ENCODE peak calls at places on chromosomes 7 and 10, in eight cellular contexts. E, C, M, L, S, O, W and R are unnamed samples. For H3K36me3 and H3K27me3, the result is how much of the 10 kb centered on the place peaks cover.

GRCh38 chr10:24444337-24444736 is 235.4 kb downstream of the KIAA1217 start:
- DNase-seq in E (no peak), C (peak), M (no peak), L (peak), S (no peak), O (no peak), W (peak), R (no peak)

GRCh38 chr7:102024005-102024768 is 206.8 kb downstream of the CUX1 start:
- DNase-seq in E (no peak), C (no peak), M (no peak), L (no peak), S (no peak), O (no peak), W (no peak), R (no peak)

GRCh38 chr7:28179081-28180030 is 1.2 kb downstream of the JAZF1 start:
- DNase-seq in E (peak), C (peak), M (peak), L (peak), S (peak), O (peak), W (no peak), R (peak)

GRCh38 chr7:28729276-28729675 is 228.9 kb downstream of the TRIL start:
- DNase-seq in E (no peak), C (peak), M (no peak), L (peak), S (no peak), O (no peak), W (peak), R (no peak)

GRCh38 chr7:31146026-31146425 is 93.9 kb downstream of the ADCYAP1R1 start:
- DNase-seq in E (no peak), C (no peak), M (no peak), L (peak), S (no peak), O (no peak), W (no peak), R (no peak)

GRCh38 chr7:101563933-101564777 is 64.9 kb downstream of the MYL10 start:
- DNase-seq in E (no peak), C (no peak), M (no peak), L (no peak), S (peak), O (peak), W (no peak), R (peak)

GRCh38 chr7:87785368-87785995 is 90.7 kb downstream of the SLC25A40 start:
- DNase-seq in E (no peak), C (no peak), M (no peak), L (no peak), S (no peak), O (no peak), W (no peak), R (no peak)

GRCh38 chr10:131242007-131242406 is 69.5 kb downstream of the TCERG1L start:
- DNase-seq in E (no peak), C (peak), M (peak), L (peak), S (peak), O (peak), W (no peak), R (peak)

GRCh38 chr7:31006864-31007263 is 43.1 kb downstream of the GHRHR start:
- DNase-seq in E (no peak), C (no peak), M (no peak), L (no peak), S (no peak), O (no peak), W (no peak), R (no peak)

GRCh38 chr10:110671788-110672579 is 27.8 kb downstream of the RBM20 start:
- DNase-seq in E (peak), C (peak), M (peak), L (peak), S (peak), O (peak), W (peak), R (peak)

GRCh38 chr7:104272767-104273384 is 55.5 kb upstream of the LHFPL3 start:
- DNase-seq in E (peak), C (peak), M (peak), L (peak), S (no peak), O (peak), W (peak), R (peak)

GRCh38 chr7:114648680-114649079 is 234.1 kb downstream of the FOXP2 start:
- DNase-seq in E (no peak), C (no peak), M (no peak), L (no peak), S (no peak), O (no peak), W (no peak), R (no peak)

GRCh38 chr7:155804897-155805825 is 7.1 kb downstream of the SHH start:
- DNase-seq in E (peak), C (peak), M (no peak), L (peak), S (peak), O (peak), W (peak), R (peak)

GRCh38 chr10:31758495-31758894 is 170.1 kb downstream of the ARHGAP12 start:
- DNase-seq in E (no peak), C (peak), M (no peak), L (no peak), S (no peak), O (no peak), W (no peak), R (no peak)

GRCh38 chr7:99380032-99380822 is 5.7 kb downstream of the ARPC1B start:
- DNase-seq in E (peak), C (peak), M (no peak), L (no peak), S (no peak), O (peak), W (no peak), R (peak)

GRCh38 chr10:26737730-26738129 is 40.2 kb downstream of the PDSS1 start:
- DNase-seq in E (peak), C (peak), M (no peak), L (no peak), S (no peak), O (no peak), W (peak), R (no peak)

GRCh38 chr7:55343860-55344606 is 21.1 kb upstream of the LANCL2 start:
- DNase-seq in E (no peak), C (no peak), M (no peak), L (no peak), S (no peak), O (peak), W (no peak), R (peak)

GRCh38 chr10:86785021-86785420 is 28.6 kb downstream of the BMPR1A start:
- DNase-seq in E (no peak), C (no peak), M (no peak), L (no peak), S (no peak), O (no peak), W (no peak), R (no peak)

GRCh38 chr10:127563718-127564553 is 14.8 kb downstream of the NPS start:
- DNase-seq in E (peak), C (peak), M (peak), L (peak), S (peak), O (peak), W (no peak), R (peak)

GRCh38 chr10:79292789-79293746 is 54.2 kb upstream of the PPIF start:
- DNase-seq in E (peak), C (peak), M (no peak), L (peak), S (peak), O (peak), W (no peak), R (peak)

GRCh38 chr7:44977956-44978355 is 859 bp downstream of the MYO1G start:
- DNase-seq in E (peak), C (no peak), M (no peak), L (no peak), S (no peak), O (no peak), W (no peak), R (no peak)

GRCh38 chr7:96998333-96998732 is 7.0 kb upstream of the DLX6 start:
- DNase-seq in E (no peak), C (no peak), M (no peak), L (no peak), S (peak), O (no peak), W (no peak), R (peak)

GRCh38 chr7:44967571-44968446 is 11.0 kb downstream of the MYO1G start:
- DNase-seq in E (no peak), C (peak), M (no peak), L (no peak), S (peak), O (peak), W (no peak), R (peak)

GRCh38 chr10:123878666-123879311 is 12.8 kb downstream of the CPXM2 start:
- DNase-seq in E (no peak), C (peak), M (peak), L (no peak), S (no peak), O (no peak), W (no peak), R (no peak)

GRCh38 chr7:158781217-158781975 is 47.9 kb downstream of the ESYT2 start:
- DNase-seq in E (no peak), C (no peak), M (no peak), L (no peak), S (no peak), O (no peak), W (no peak), R (no peak)

GRCh38 chr7:158777793-158778192 is 51.5 kb downstream of the ESYT2 start:
- DNase-seq in E (no peak), C (no peak), M (no peak), L (no peak), S (no peak), O (no peak), W (no peak), R (no peak)

GRCh38 chr7:158776474-158776873 is 52.8 kb downstream of the ESYT2 start:
- DNase-seq in E (no peak), C (no peak), M (no peak), L (no peak), S (no peak), O (no peak), W (no peak), R (no peak)

GRCh38 chr7:158779061-158779992 is 50.0 kb downstream of the ESYT2 start:
- DNase-seq in E (peak), C (no peak), M (no peak), L (no peak), S (no peak), O (no peak), W (no peak), R (no peak)

DNA sequence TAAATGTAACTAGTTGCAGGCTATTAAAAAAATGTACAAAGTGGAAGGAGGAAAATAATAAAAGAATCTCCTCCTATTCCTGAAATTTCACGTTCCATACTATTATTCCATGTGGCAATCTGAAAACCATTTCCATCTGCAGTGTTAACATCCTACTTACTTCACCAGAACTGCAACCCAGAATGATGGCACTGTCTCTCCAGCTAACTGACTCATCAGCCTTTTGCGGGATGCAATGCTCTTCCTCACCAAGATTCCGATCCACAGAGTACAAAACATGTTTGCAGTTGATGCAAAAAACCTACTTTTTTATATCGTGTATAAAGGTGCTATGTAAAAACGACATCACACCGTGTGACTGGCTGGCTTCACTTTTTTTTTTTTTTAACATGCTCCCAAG is 50.8 kb downstream of the ESYT2 start:
- DNase-seq in E (no peak), C (peak), M (no peak), L (no peak), S (no peak), O (no peak), W (peak), R (no peak)
- H3K36me3 ChIP-seq in E (half or more), C (under half), M (under half), L (under half), S (under half), O (under half), W (under half), R (under half)

GRCh38 chr10:95907454-95908253 is at the start of gene CC2D2B:
- DNase-seq in E (peak), C (peak), M (peak), L (peak), S (peak), O (peak), W (peak), R (peak)

GRCh38 chr10:95909591-95909990 is 1.8 kb downstream of the CC2D2B start:
- DNase-seq in E (no peak), C (no peak), M (no peak), L (no peak), S (no peak), O (no peak), W (no peak), R (no peak)

GRCh38 chr10:95906675-95907453 is 911 bp upstream of the CC2D2B start:
- DNase-seq in E (peak), C (peak), M (peak), L (peak), S (peak), O (peak), W (peak), R (peak)

GRCh38 chr10:95908450-95908849 is 675 bp downstream of the CC2D2B start:
- DNase-seq in E (no peak), C (no peak), M (no peak), L (no peak), S (no peak), O (no peak), W (no peak), R (no peak)
- H3K4me3 ChIP-seq in E (peak), C (peak), M (no peak), L (no peak), S (peak), O (peak), W (no peak), R (no peak)

GRCh38 chr7:66778201-66778600 is 37.7 kb downstream of the RABGEF1 start:
- DNase-seq in E (no peak), C (peak), M (no peak), L (no peak), S (no peak), O (no peak), W (peak), R (no peak)

GRCh38 chr7:66776800-66777468 is 36.4 kb downstream of the RABGEF1 start:
- DNase-seq in E (no peak), C (no peak), M (peak), L (no peak), S (no peak), O (no peak), W (no peak), R (no peak)

GRCh38 chr7:66781408-66782090 is 41.0 kb downstream of the RABGEF1 start:
- DNase-seq in E (no peak), C (no peak), M (no peak), L (no peak), S (no peak), O (no peak), W (no peak), R (no peak)

GRCh38 chr7:66779669-66780408 is 39.3 kb downstream of the RABGEF1 start:
- DNase-seq in E (no peak), C (peak), M (peak), L (peak), S (no peak), O (no peak), W (peak), R (no peak)
- H3K27me3 ChIP-seq in E (under half), C (under half), M (under half), L (under half), S (under half), O (under half), W (under half), R (under half)

GRCh38 chr10:68096913-68097509 is 12.3 kb upstream of the MYPN start:
- DNase-seq in E (no peak), C (peak), M (peak), L (peak), S (peak), O (peak), W (peak), R (peak)

GRCh38 chr10:68103237-68103866 is 5.9 kb upstream of the MYPN start:
- DNase-seq in E (no peak), C (peak), M (no peak), L (peak), S (no peak), O (no peak), W (no peak), R (no peak)

GRCh38 chr10:68103867-68104255 is 5.4 kb upstream of the MYPN start:
- DNase-seq in E (no peak), C (no peak), M (no peak), L (no peak), S (no peak), O (no peak), W (no peak), R (no peak)

GRCh38 chr10:68099736-68100135 is 9.6 kb upstream of the MYPN start:
- DNase-seq in E (no peak), C (peak), M (no peak), L (no peak), S (no peak), O (no peak), W (peak), R (no peak)

GRCh38 chr10:68101066-68101465 is 8.2 kb upstream of the MYPN start:
- DNase-seq in E (no peak), C (no peak), M (no peak), L (no peak), S (no peak), O (no peak), W (no peak), R (no peak)
- H3K36me3 ChIP-seq in E (under half), C (under half), M (under half), L (under half), S (under half), O (under half), W (under half), R (under half)

GRCh38 chr7:73844131-73844547 is 1.8 kb upstream of the METTL27 start:
- DNase-seq in E (peak), C (no peak), M (no peak), L (no peak), S (no peak), O (no peak), W (no peak), R (no peak)

GRCh38 chr7:73841689-73842247 is 548 bp downstream of the METTL27 start:
- DNase-seq in E (no peak), C (no peak), M (no peak), L (no peak), S (peak), O (peak), W (no peak), R (peak)

GRCh38 chr7:73847941-73848723 is 5.8 kb upstream of the METTL27 start:
- DNase-seq in E (no peak), C (peak), M (no peak), L (peak), S (no peak), O (peak), W (peak), R (no peak)

GRCh38 chr7:73842248-73842895 is at the start of gene METTL27:
- DNase-seq in E (peak), C (peak), M (peak), L (peak), S (peak), O (peak), W (peak), R (peak)

GRCh38 chr7:73844848-73845460 is 2.6 kb upstream of the METTL27 start:
- DNase-seq in E (no peak), C (peak), M (no peak), L (peak), S (no peak), O (no peak), W (peak), R (no peak)
- H3K4me3 ChIP-seq in E (no peak), C (no peak), M (no peak), L (no peak), S (no peak), O (no peak), W (no peak), R (no peak)

GRCh38 chr10:113024930-113025329 is 74.9 kb downstream of the TCF7L2 start:
- DNase-seq in E (no peak), C (no peak), M (no peak), L (no peak), S (no peak), O (no peak), W (no peak), R (no peak)
- H3K27me3 ChIP-seq in E (under half), C (under half), M (under half), L (under half), S (under half), O (under half), W (under half), R (under half)

GRCh38 chr10:118687472-118687871 is 67.3 kb downstream of the CACUL1 start:
- DNase-seq in E (no peak), C (no peak), M (no peak), L (no peak), S (no peak), O (no peak), W (no peak), R (no peak)
- H3K36me3 ChIP-seq in E (under half), C (under half), M (under half), L (under half), S (half or more), O (under half), W (under half), R (under half)

GRCh38 chr10:90930971-90931841 is 10.3 kb upstream of the ANKRD1 start:
- DNase-seq in E (no peak), C (peak), M (no peak), L (peak), S (peak), O (peak), W (peak), R (peak)
- H3K4me3 ChIP-seq in E (no peak), C (peak), M (no peak), L (peak), S (peak), O (peak), W (peak), R (no peak)

GRCh38 chr10:43971981-43972380 is 323.3 kb upstream of the ZNF32 start:
- DNase-seq in E (no peak), C (no peak), M (no peak), L (no peak), S (no peak), O (no peak), W (no peak), R (no peak)
- H3K27me3 ChIP-seq in E (under half), C (under half), M (under half), L (under half), S (under half), O (under half), W (under half), R (under half)

GRCh38 chr10:101005361-101005760 is 5.8 kb downstream of the LZTS2 start:
- DNase-seq in E (no peak), C (no peak), M (no peak), L (no peak), S (no peak), O (no peak), W (no peak), R (no peak)

GRCh38 chr10:101002456-101002855 is 2.8 kb downstream of the LZTS2 start:
- DNase-seq in E (no peak), C (no peak), M (no peak), L (no peak), S (no peak), O (no peak), W (no peak), R (no peak)

GRCh38 chr10:101001225-101002035 is 1.8 kb downstream of the LZTS2 start:
- DNase-seq in E (no peak), C (peak), M (peak), L (peak), S (peak), O (no peak), W (peak), R (peak)

GRCh38 chr10:101005869-101006567 is 6.4 kb downstream of the LZTS2 start:
- DNase-seq in E (no peak), C (no peak), M (no peak), L (no peak), S (no peak), O (no peak), W (no peak), R (no peak)

GRCh38 chr10:101003639-101004206 is 4.1 kb downstream of the LZTS2 start:
- DNase-seq in E (no peak), C (no peak), M (no peak), L (no peak), S (no peak), O (no peak), W (no peak), R (no peak)
- H3K36me3 ChIP-seq in E (under half), C (under half), M (under half), L (under half), S (under half), O (under half), W (under half), R (under half)